ENCODE peak calls at places on chromosome 7, in four cellular contexts. C, D, Q and E are unnamed samples.

GRCh38 chr7:309586-310228 is 19.7 kb downstream of the FOXL3 start:
- DNase-seq in Q (peak; percentile 1), C (no peak), D (no peak), E (no peak)

GRCh38 chr7:68688416-68689086 is 909.7 kb upstream of the AUTS2 start:
- DNase-seq in Q (no peak), C (no peak), D (no peak), E (no peak)

GRCh38 chr7:16433568-16434122 is 12.3 kb upstream of the CRPPA start:
- DNase-seq in D (no peak), C (no peak), Q (no peak), E (no peak)

GRCh38 chr7:66899552-66900280 is 21.3 kb upstream of the TMEM248 start:
- DNase-seq in Q (no peak), D (no peak), C (no peak), E (no peak)

GRCh38 chr7:134153493-134154093 is 26.5 kb downstream of the LRGUK start:
- DNase-seq in D (no peak), Q (no peak), C (no peak), E (no peak)

GRCh38 chr7:116633131-116633988 is 38.6 kb upstream of the MET start:
- DNase-seq in Q (no peak), D (no peak), C (peak; percentile 91), E (no peak)

GRCh38 chr7:121351682-121352081 is 22.9 kb downstream of the WNT16 start:
- DNase-seq in C (no peak), Q (no peak), D (no peak), E (no peak)

GRCh38 chr7:115274-115911 is 77.0 kb upstream of the FAM20C start:
- DNase-seq in Q (no peak), C (no peak), D (no peak), E (no peak)

GRCh38 chr7:157588271-157588589 is 251.4 kb downstream of the DNAJB6 start:
- DNase-seq in Q (no peak), D (no peak), C (no peak), E (no peak)

GRCh38 chr7:26508481-26508880 is 216.8 kb downstream of the SNX10 start:
- DNase-seq in D (no peak), C (no peak), Q (no peak), E (no peak)

GRCh38 chr7:130143986-130144618 is 61.1 kb downstream of the TMEM209 start:
- DNase-seq in C (peak; percentile 2), Q (no peak), D (peak; percentile 64), E (no peak)

GRCh38 chr7:117157121-117157870 is 165.6 kb downstream of the WNT2 start:
- DNase-seq in D (no peak), Q (peak; percentile 45), C (peak; percentile 44), E (no peak)

GRCh38 chr7:27662490-27663205 is at the start of gene HIBADH:
- DNase-seq in D (peak; percentile 99), Q (peak; percentile 98), C (peak; percentile 94), E (peak; percentile 89)
- TF ChIP-seq CTCF in D (peak; percentile 30), Q (no peak), C (peak; percentile 21), E (no peak)

GRCh38 chr7:153193144-153193595 is 433.6 kb downstream of the ACTR3B start:
- DNase-seq in Q (peak; percentile 70), D (no peak), C (no peak), E (peak; percentile 45)
- TF ChIP-seq CTCF in Q (peak; percentile 83), D (no peak), C (peak; percentile 42), E (peak; percentile 50)

GRCh38 chr7:85464042-85464651 is 277.3 kb upstream of the SEMA3D start:
- DNase-seq in C (peak; percentile 8), Q (no peak), D (no peak), E (no peak)
- TF ChIP-seq CTCF in C (no peak), Q (peak; percentile 8), D (peak; percentile 51), E (peak; percentile 51)

DNA sequence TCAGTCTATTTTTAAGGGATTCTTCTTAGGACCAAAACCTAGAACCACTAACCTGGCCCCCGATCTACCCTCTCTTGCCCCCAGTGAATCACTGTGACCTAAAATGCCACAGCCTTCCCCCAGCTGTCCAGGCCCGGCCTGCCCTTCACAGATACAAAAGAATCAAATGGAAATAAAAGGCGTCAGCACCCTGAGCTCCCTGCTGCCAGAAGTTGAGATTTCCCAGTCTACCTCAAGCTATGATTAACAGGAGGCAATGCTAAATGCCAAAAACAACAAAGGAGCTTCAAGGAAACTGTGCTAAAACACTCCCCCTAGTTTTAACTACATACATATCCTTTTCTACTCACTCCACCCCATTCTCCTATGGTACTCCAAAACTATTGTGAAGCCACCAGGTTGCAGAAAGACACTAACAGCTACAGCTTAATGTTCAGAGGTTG is 67.8 kb downstream of the GSAP start:
- DNase-seq in D (no peak), C (peak; percentile 62), Q (no peak), E (no peak)
- TF ChIP-seq CTCF in D (no peak), C (no peak), Q (no peak), E (no peak)

DNA sequence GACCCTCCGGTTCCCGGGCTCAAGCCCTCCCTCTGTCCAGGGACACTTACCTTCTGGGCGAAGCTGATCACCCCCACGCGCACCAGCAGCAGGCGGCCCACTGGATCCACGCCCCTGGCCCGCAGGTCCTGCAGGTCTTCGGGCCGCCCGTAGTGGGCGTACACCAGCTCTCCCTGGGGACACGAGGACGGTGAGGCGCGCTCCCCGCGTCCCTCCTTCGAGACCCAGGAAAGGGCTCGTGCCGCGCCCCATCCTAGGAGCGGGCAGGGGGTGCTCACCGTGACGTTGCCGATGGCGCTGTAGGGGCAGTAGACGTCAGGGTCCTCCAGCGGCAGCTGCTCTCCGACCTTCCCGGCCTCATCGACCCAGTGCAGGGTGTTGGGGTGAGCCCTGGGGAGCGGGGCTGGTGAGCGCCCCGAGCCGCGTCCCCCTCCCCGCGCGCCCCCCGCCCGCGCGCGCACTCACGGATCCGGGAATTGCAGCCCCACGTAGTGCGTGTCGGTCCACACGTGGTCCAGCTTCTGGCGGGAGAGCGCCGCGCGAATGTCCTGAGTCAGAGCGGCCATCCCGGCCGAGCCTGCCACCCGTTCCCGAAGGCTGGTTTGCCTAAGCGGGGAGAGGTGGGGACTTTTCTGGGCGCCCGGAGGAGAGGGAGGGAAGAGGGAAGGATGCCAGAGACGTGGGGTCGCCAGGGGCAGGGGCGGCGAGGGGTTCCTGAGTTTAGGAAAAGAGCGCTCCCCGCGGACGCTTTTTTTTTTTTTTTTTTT is 8.2 kb downstream of the TFR2 start:
- DNase-seq in Q (peak; percentile 70), D (no peak), C (no peak), E (peak; percentile 57)
- TF ChIP-seq CTCF in Q (peak; percentile 29), D (peak; percentile 44), C (peak; percentile 73), E (peak; percentile 17)

GRCh38 chr7:20744913-20745587 is 41.6 kb downstream of the SP8 start:
- DNase-seq in D (no peak), Q (no peak), C (peak; percentile 33), E (no peak)
- TF ChIP-seq CTCF in D (no peak), Q (peak; percentile 22), C (peak; percentile 8), E (no peak)

GRCh38 chr7:129055861-129056464 is 1.1 kb upstream of the TNPO3 start:
- DNase-seq in D (no peak), C (no peak), Q (no peak), E (no peak)
- TF ChIP-seq CTCF in D (no peak), C (no peak), Q (no peak), E (no peak)

GRCh38 chr7:50614721-50615518 is 49.7 kb upstream of the DDC start:
- DNase-seq in C (peak; percentile 13), D (no peak), Q (no peak), E (no peak)
- TF ChIP-seq CTCF in C (no peak), D (peak; percentile 43), Q (peak; percentile 31), E (no peak)